ENCODE peak calls at places on chromosomes 2 and 18, in nine cellular contexts. E is GM12878, Q is vagina, L is colonic mucosa, T is left ventricle myocardium inferior, V is MG63, X is ovary, J is OCI-LY7, S is transverse colon. U is an unnamed sample. For H3K36me3, the result is how much of the 10 kb centered on the place peaks cover.

GRCh38 chr18:39455300-39455699 is 1889.7 kb upstream of the CELF4 start:
- DNase-seq in E (no peak), T (no peak), V (peak), Q (no peak), X (no peak), L (no peak), J (no peak), S (no peak), U (no peak)

GRCh38 chr18:6732952-6733351 is 3.4 kb downstream of the ARHGAP28 start:
- DNase-seq in S (no peak), J (no peak), Q (no peak), X (no peak), L (no peak), E (no peak), T (no peak), V (no peak), U (no peak)

GRCh38 chr2:240953426-240954425 is 44.7 kb upstream of the SNED1 start:
- DNase-seq in J (no peak), X (no peak), S (no peak), E (no peak), V (no peak), Q (peak), L (peak), T (peak), U (no peak)

GRCh38 chr18:9474103-9474982 is 970 bp upstream of the RALBP1 start:
- DNase-seq in X (peak), J (no peak), E (no peak), S (peak), V (peak), L (peak), Q (no peak), T (no peak), U (no peak)

GRCh38 chr18:68376931-68377330 is 338.0 kb downstream of the TMX3 start:
- DNase-seq in S (no peak), V (no peak), L (no peak), E (no peak), X (no peak), Q (no peak), T (no peak), J (no peak), U (no peak)

GRCh38 chr2:101883860-101884259 is 107.9 kb upstream of the IL1R2 start:
- DNase-seq in L (peak), J (peak), E (no peak), Q (no peak), V (peak), T (no peak), S (peak), X (no peak), U (no peak)

GRCh38 chr2:6074303-6074702 is 382.1 kb downstream of the SOX11 start:
- DNase-seq in E (no peak), S (no peak), L (no peak), T (no peak), Q (no peak), J (no peak), X (no peak), V (no peak), U (no peak)

GRCh38 chr2:121324601-121325000 is 39.6 kb upstream of the TFCP2L1 start:
- DNase-seq in V (no peak), T (no peak), E (no peak), Q (no peak), L (no peak), S (no peak), J (no peak), X (no peak), U (no peak)

GRCh38 chr2:37583402-37583801 is 88.0 kb downstream of the CDC42EP3 start:
- DNase-seq in E (no peak), V (no peak), X (no peak), S (no peak), L (no peak), T (no peak), J (no peak), Q (no peak), U (no peak)

GRCh38 chr2:28751956-28752607 is 452 bp downstream of the PPP1CB start:
- DNase-seq in V (peak), X (no peak), S (no peak), T (peak), Q (no peak), E (no peak), J (peak), L (peak), U (no peak)

GRCh38 chr18:48663931-48664847 is 125.4 kb downstream of the CTIF start:
- DNase-seq in V (no peak), X (peak), L (peak), J (peak), S (peak), T (peak), Q (no peak), E (no peak), U (peak)

GRCh38 chr2:48377646-48378045 is 152.3 kb upstream of the STON1 start:
- DNase-seq in S (no peak), J (no peak), Q (no peak), E (no peak), X (no peak), V (no peak), L (no peak), T (no peak), U (no peak)

GRCh38 chr2:121248766-121249343 is 36.1 kb downstream of the TFCP2L1 start:
- DNase-seq in E (no peak), V (no peak), L (no peak), T (no peak), X (no peak), J (no peak), Q (no peak), S (no peak), U (no peak)

GRCh38 chr2:227006189-227006897 is 157.7 kb downstream of the COL4A4 start:
- DNase-seq in X (no peak), Q (no peak), J (no peak), E (no peak), L (no peak), T (no peak), V (no peak), S (no peak), U (no peak)

GRCh38 chr2:172734711-172735645 is 667 bp upstream of the RAPGEF4 start:
- DNase-seq in V (no peak), S (no peak), J (no peak), Q (no peak), T (no peak), E (no peak), L (no peak), X (no peak), U (no peak)

GRCh38 chr2:133026536-133027177 is 356.7 kb upstream of the LYPD1 start:
- DNase-seq in E (no peak), L (no peak), J (no peak), S (no peak), V (no peak), X (no peak), T (no peak), Q (no peak), U (no peak)

GRCh38 chr18:48467231-48467630 is 58.0 kb upstream of the ZBTB7C start:
- DNase-seq in Q (no peak), E (no peak), L (no peak), J (no peak), T (no peak), X (no peak), V (no peak), S (no peak), U (no peak)

GRCh38 chr2:170354855-170355649 is 177.1 kb downstream of the MYO3B start:
- DNase-seq in X (no peak), S (no peak), V (no peak), E (no peak), L (no peak), J (peak), Q (no peak), T (no peak), U (no peak)

GRCh38 chr2:96315005-96315399 is 9.7 kb upstream of the SNRNP200 start:
- DNase-seq in S (no peak), T (no peak), E (no peak), Q (no peak), L (no peak), X (no peak), J (no peak), V (no peak), U (no peak)

GRCh38 chr2:159804941-159805340 is 6.9 kb upstream of the CD302 start:
- DNase-seq in T (no peak), Q (no peak), V (no peak), L (no peak), E (no peak), X (no peak), J (no peak), S (no peak), U (no peak)

GRCh38 chr2:159803235-159803962 is 5.4 kb upstream of the CD302 start:
- DNase-seq in E (no peak), Q (no peak), T (no peak), S (no peak), X (no peak), L (no peak), J (no peak), V (no peak), U (no peak)

GRCh38 chr2:159801925-159802324 is 3.9 kb upstream of the CD302 start:
- DNase-seq in X (no peak), E (no peak), Q (no peak), J (no peak), V (no peak), S (no peak), L (no peak), T (no peak), U (no peak)

GRCh38 chr2:159799833-159800232 is 1.8 kb upstream of the CD302 start:
- DNase-seq in S (no peak), E (no peak), J (no peak), X (no peak), Q (no peak), V (no peak), T (no peak), L (no peak), U (no peak)

GRCh38 chr2:159802673-159803072 is 4.7 kb upstream of the CD302 start:
- DNase-seq in S (no peak), J (no peak), T (no peak), X (no peak), L (no peak), E (no peak), Q (no peak), V (no peak), U (no peak)
- H3K4me3 ChIP-seq in S (no peak), J (no peak), T (no peak), X (no peak), L (no peak), E (no peak), Q (no peak), V (no peak), U (no peak)

GRCh38 chr2:182763311-182763912 is 47.4 kb downstream of the DNAJC10 start:
- DNase-seq in L (no peak), V (no peak), T (no peak), X (no peak), S (no peak), E (no peak), Q (no peak), J (peak), U (no peak)
- H3K36me3 ChIP-seq in L (under half), V (under half), T (under half), X (under half), S (under half), E (under half), Q (under half), J (half or more), U (under half)

GRCh38 chr2:233758849-233759248 is 1.2 kb upstream of the UGT1A1 start:
- DNase-seq in L (no peak), S (no peak), Q (no peak), V (no peak), T (no peak), J (no peak), E (no peak), X (no peak), U (no peak)
- H3K4me3 ChIP-seq in L (no peak), S (no peak), Q (no peak), V (no peak), T (no peak), J (no peak), E (no peak), X (no peak), U (no peak)

GRCh38 chr2:70214365-70214764 is 23.5 kb upstream of the C2orf42 start:
- DNase-seq in Q (no peak), X (no peak), V (no peak), T (no peak), J (no peak), L (no peak), E (no peak), S (no peak), U (no peak)

GRCh38 chr2:70212298-70212948 is 21.6 kb upstream of the C2orf42 start:
- DNase-seq in L (no peak), J (no peak), S (no peak), Q (no peak), E (no peak), T (no peak), V (no peak), X (no peak), U (no peak)

GRCh38 chr2:70214958-70215357 is 24.1 kb upstream of the C2orf42 start:
- DNase-seq in L (no peak), S (no peak), T (no peak), E (no peak), X (no peak), V (no peak), J (no peak), Q (no peak), U (no peak)

GRCh38 chr2:70211595-70211994 is 20.8 kb upstream of the C2orf42 start:
- DNase-seq in T (no peak), J (no peak), Q (no peak), V (no peak), L (no peak), X (no peak), E (no peak), S (no peak), U (no peak)
- H3K36me3 ChIP-seq in T (half or more), J (half or more), Q (under half), V (under half), L (under half), X (under half), E (under half), S (under half), U (half or more)

GRCh38 chr2:157258520-157259326 is 1.2 kb downstream of the GALNT5 start:
- DNase-seq in T (no peak), V (no peak), X (no peak), S (peak), J (no peak), E (no peak), L (peak), Q (no peak), U (no peak)

GRCh38 chr2:157254041-157254440 is 3.5 kb upstream of the GALNT5 start:
- DNase-seq in L (no peak), X (no peak), S (no peak), T (no peak), Q (no peak), J (no peak), V (no peak), E (no peak), U (no peak)

GRCh38 chr2:157256621-157257020 is 884 bp upstream of the GALNT5 start:
- DNase-seq in J (no peak), S (no peak), L (no peak), E (peak), X (no peak), Q (no peak), V (no peak), T (no peak), U (no peak)

GRCh38 chr2:157260403-157261198 is 3.1 kb downstream of the GALNT5 start:
- DNase-seq in X (no peak), Q (no peak), L (no peak), S (no peak), V (no peak), J (no peak), T (no peak), E (no peak), U (no peak)

GRCh38 chr2:157257312-157258252 is at the start of gene GALNT5:
- DNase-seq in V (peak), Q (no peak), S (peak), J (no peak), L (peak), X (no peak), T (no peak), E (no peak), U (peak)
- H3K4me3 ChIP-seq in V (peak), Q (peak), S (peak), J (no peak), L (peak), X (peak), T (peak), E (no peak), U (no peak)

GRCh38 chr2:69844560-69844959 is 15.1 kb downstream of the GMCL1 start:
- DNase-seq in T (no peak), X (no peak), E (no peak), V (no peak), L (no peak), J (no peak), Q (no peak), S (no peak), U (no peak)

GRCh38 chr2:69846182-69847067 is 17.0 kb downstream of the GMCL1 start:
- DNase-seq in S (no peak), V (no peak), E (no peak), Q (no peak), L (no peak), T (no peak), J (no peak), X (no peak), U (no peak)

GRCh38 chr2:69848186-69848790 is 18.8 kb downstream of the GMCL1 start:
- DNase-seq in Q (no peak), S (no peak), E (no peak), X (no peak), V (no peak), T (no peak), L (no peak), J (no peak), U (no peak)

GRCh38 chr2:69843993-69844392 is 14.5 kb downstream of the GMCL1 start:
- DNase-seq in S (no peak), E (no peak), J (no peak), V (no peak), X (no peak), Q (no peak), T (no peak), L (no peak), U (no peak)

GRCh38 chr2:69847068-69847828 is 17.8 kb downstream of the GMCL1 start:
- DNase-seq in V (no peak), L (no peak), Q (no peak), T (no peak), S (no peak), E (no peak), X (no peak), J (no peak), U (no peak)
- H3K36me3 ChIP-seq in V (under half), L (under half), Q (under half), T (half or more), S (half or more), E (under half), X (under half), J (half or more), U (half or more)

GRCh38 chr2:71455011-71455740 is 1.8 kb downstream of the DYSF start:
- DNase-seq in S (no peak), E (no peak), L (no peak), X (no peak), V (no peak), T (no peak), J (no peak), Q (no peak), U (no peak)

GRCh38 chr2:71451695-71452094 is 1.7 kb upstream of the DYSF start:
- DNase-seq in V (no peak), L (no peak), J (no peak), T (no peak), S (no peak), E (no peak), Q (no peak), X (no peak), U (no peak)

GRCh38 chr2:71453404-71454220 is at the start of gene DYSF:
- DNase-seq in L (no peak), V (peak), Q (no peak), T (peak), J (no peak), X (no peak), E (no peak), S (peak), U (peak)

GRCh38 chr2:71454221-71455010 is 1.1 kb downstream of the DYSF start:
- DNase-seq in E (no peak), L (no peak), T (peak), Q (no peak), S (no peak), X (no peak), J (no peak), V (no peak), U (peak)

DNA sequence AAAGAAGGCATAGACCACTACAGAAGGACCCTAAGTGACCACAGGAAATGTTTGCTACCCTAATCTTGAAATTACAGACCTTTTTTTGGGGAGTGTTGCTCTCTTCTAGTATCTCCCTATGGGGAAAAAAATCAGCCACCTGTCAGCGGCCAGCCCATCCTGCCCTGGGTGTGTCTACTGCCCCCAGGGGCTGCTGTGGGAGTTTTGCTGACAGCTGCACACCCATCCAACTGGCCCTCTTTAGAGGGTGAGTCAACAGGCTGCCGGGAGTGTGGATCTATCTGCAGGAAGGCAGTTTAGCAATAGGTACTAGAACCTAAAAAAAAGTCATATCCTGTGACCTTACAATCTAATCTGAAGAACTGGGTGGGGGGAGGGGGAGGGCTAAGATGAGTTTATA is 796 bp upstream of the DYSF start:
- DNase-seq in T (peak), Q (no peak), E (no peak), V (peak), S (no peak), J (peak), X (no peak), L (no peak), U (no peak)
- H3K4me3 ChIP-seq in T (peak), Q (no peak), E (no peak), V (no peak), S (no peak), J (no peak), X (no peak), L (no peak), U (no peak)

GRCh38 chr2:24304621-24305020 is 55.7 kb downstream of the ITSN2 start:
- DNase-seq in V (no peak), S (no peak), J (no peak), T (no peak), Q (no peak), E (no peak), X (no peak), L (no peak), U (no peak)

GRCh38 chr2:24304098-24304497 is 56.2 kb downstream of the ITSN2 start:
- DNase-seq in V (peak), X (peak), J (no peak), L (peak), S (peak), E (no peak), T (peak), Q (no peak), U (peak)

GRCh38 chr2:24307961-24308360 is 52.4 kb downstream of the ITSN2 start:
- DNase-seq in X (no peak), E (no peak), J (no peak), Q (no peak), S (no peak), V (no peak), T (no peak), L (no peak), U (no peak)
- H3K36me3 ChIP-seq in X (under half), E (under half), J (half or more), Q (under half), S (under half), V (under half), T (half or more), L (under half), U (under half)

DNA sequence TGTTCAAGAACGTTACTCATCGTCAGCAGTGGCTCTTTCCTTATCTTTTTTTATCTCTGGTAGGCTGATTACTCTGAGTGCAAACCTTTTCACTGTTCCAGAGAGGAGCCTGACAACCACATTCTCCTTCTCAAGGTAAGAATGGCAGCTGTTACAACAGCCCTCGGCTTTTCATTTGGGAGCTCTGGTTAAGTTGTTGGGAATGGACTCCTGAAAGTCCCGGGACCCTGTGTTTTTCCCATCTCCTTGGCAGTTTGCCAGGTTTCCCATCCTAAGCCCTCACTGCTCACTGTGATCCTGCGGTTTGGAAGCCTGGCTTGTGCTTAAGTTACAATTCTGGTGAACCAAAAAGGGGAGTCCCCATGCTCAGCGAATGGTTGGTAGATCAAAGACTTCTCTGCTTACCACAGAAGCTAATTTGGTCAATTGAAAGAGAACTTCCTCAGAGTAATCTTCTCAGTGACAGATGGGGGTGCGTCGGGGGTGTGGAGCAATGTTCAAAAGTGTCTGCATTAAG is 122.3 kb downstream of the LYPD6B start:
- DNase-seq in V (no peak), X (no peak), E (peak), Q (no peak), L (no peak), J (peak), T (no peak), S (no peak), U (no peak)
- H3K4me3 ChIP-seq in V (no peak), X (no peak), E (peak), Q (no peak), L (no peak), J (peak), T (no peak), S (no peak), U (no peak)

GRCh38 chr2:69356471-69356870 is 30.6 kb downstream of the GFPT1 start:
- DNase-seq in S (no peak), Q (no peak), L (no peak), T (no peak), X (no peak), E (no peak), V (no peak), J (no peak), U (no peak)
- H3K36me3 ChIP-seq in S (half or more), Q (under half), L (under half), T (half or more), X (under half), E (under half), V (half or more), J (half or more), U (under half)

U was measured in heart left ventricle.